ENCODE peak calls at places on chromosomes 12 and 14, in ten cellular contexts. N, H, I, F, Z, C, M, V, Y and U are unnamed samples.

GRCh38 chr12:68229956-68230355 is 4.3 kb upstream of the IL26 start:
- DNase-seq in N (no peak), H (no peak), I (no peak), F (no peak), Z (no peak), C (no peak), M (no peak), V (no peak), Y (no peak), U (no peak)

GRCh38 chr14:50116986-50117385 is 614 bp upstream of the VCPKMT start:
- DNase-seq in N (no peak), H (no peak), I (no peak), F (no peak), Z (no peak), C (no peak), M (no peak), V (no peak), Y (no peak), U (no peak)

GRCh38 chr12:76113800-76114757 is 29.6 kb upstream of the NAP1L1 start:
- DNase-seq in N (no peak), H (no peak), I (no peak), F (no peak), Z (no peak), C (no peak), M (no peak), V (no peak), Y (no peak), U (no peak)

GRCh38 chr12:83084516-83085234 is 398.0 kb downstream of the TMTC2 start:
- DNase-seq in N (no peak), H (no peak), I (no peak), F (no peak), Z (no peak), C (no peak), M (no peak), V (no peak), Y (no peak), U (no peak)

GRCh38 chr12:104506691-104507401 is 50.1 kb downstream of the CHST11 start:
- DNase-seq in N (no peak), H (no peak), I (no peak), F (no peak), Z (peak; percentile 68), C (no peak), M (no peak), V (no peak), Y (no peak), U (no peak)

GRCh38 chr14:92190768-92191167 is 69.0 kb downstream of the CPSF2 start:
- DNase-seq in N (no peak), H (no peak), I (no peak), F (no peak), Z (no peak), C (no peak), M (no peak), V (no peak), Y (no peak), U (no peak)

GRCh38 chr14:22882529-22883190 is 362 bp upstream of the REM2 start:
- DNase-seq in N (peak; percentile 48), H (no peak), I (no peak), F (no peak), Z (no peak), C (no peak), M (no peak), V (no peak), Y (peak; percentile 72), U (no peak)

GRCh38 chr12:10673660-10674384 is at the start of gene STYK1:
- DNase-seq in N (no peak), H (peak; percentile 70), I (peak; percentile 87), F (peak; percentile 23), Z (peak; percentile 12), C (peak; percentile 95), M (peak; percentile 90), V (peak; percentile 79), Y (peak; percentile 75), U (peak; percentile 64)

GRCh38 chr14:79016828-79017505 is 846.8 kb downstream of the NRXN3 start:
- DNase-seq in N (no peak), H (no peak), I (no peak), F (no peak), Z (no peak), C (peak; percentile 75), M (no peak), V (no peak), Y (no peak), U (no peak)

GRCh38 chr12:60333461-60333860 is 737.6 kb downstream of the SLC16A7 start:
- DNase-seq in N (no peak), H (no peak), I (no peak), F (no peak), Z (no peak), C (no peak), M (no peak), V (no peak), Y (no peak), U (no peak)

GRCh38 chr14:69351911-69352310 is 46.2 kb downstream of the ERH start:
- DNase-seq in N (no peak), H (no peak), I (no peak), F (no peak), Z (no peak), C (no peak), M (no peak), V (no peak), Y (no peak), U (no peak)

GRCh38 chr12:69688496-69689427 is 10.3 kb downstream of the BEST3 start:
- DNase-seq in N (peak; percentile 76), H (no peak), I (no peak), F (peak; percentile 90), Z (peak; percentile 57), C (peak; percentile 76), M (peak; percentile 69), V (peak; percentile 91), Y (peak; percentile 37), U (no peak)

GRCh38 chr12:128918910-128919309 is 65.6 kb downstream of the GLT1D1 start:
- DNase-seq in N (no peak), H (no peak), I (no peak), F (no peak), Z (no peak), C (no peak), M (no peak), V (no peak), Y (no peak), U (no peak)

GRCh38 chr14:75229923-75230792 is 48.5 kb upstream of the FOS start:
- DNase-seq in N (no peak), H (peak; percentile 44), I (peak; percentile 67), F (no peak), Z (peak; percentile 83), C (peak; percentile 92), M (no peak), V (no peak), Y (peak; percentile 87), U (peak; percentile 20)

GRCh38 chr12:26798013-26798412 is 35.0 kb downstream of the ITPR2 start:
- DNase-seq in N (no peak), H (no peak), I (no peak), F (no peak), Z (no peak), C (no peak), M (no peak), V (no peak), Y (no peak), U (no peak)

GRCh38 chr14:45790293-45790692 is 537.3 kb upstream of the MIS18BP1 start:
- DNase-seq in N (no peak), H (no peak), I (no peak), F (no peak), Z (no peak), C (no peak), M (no peak), V (no peak), Y (no peak), U (no peak)
- H3K9me3 ChIP-seq in N (peaks cover 14% of the 10 kb centered on the region), H (no peaks in the 10 kb centered on the region), I (peaks cover 4% of the 10 kb centered on the region), F (peaks cover 5% of the 10 kb centered on the region), Z (no peaks in the 10 kb centered on the region), C (no peaks in the 10 kb centered on the region), M (no peaks in the 10 kb centered on the region), V (peaks cover 5% of the 10 kb centered on the region), Y (no peaks in the 10 kb centered on the region), U (no peaks in the 10 kb centered on the region)

GRCh38 chr14:83958359-83958758 is 1571.6 kb upstream of the FLRT2 start:
- DNase-seq in N (no peak), H (no peak), I (no peak), F (no peak), Z (no peak), C (no peak), M (no peak), V (no peak), Y (no peak), U (no peak)

DNA sequence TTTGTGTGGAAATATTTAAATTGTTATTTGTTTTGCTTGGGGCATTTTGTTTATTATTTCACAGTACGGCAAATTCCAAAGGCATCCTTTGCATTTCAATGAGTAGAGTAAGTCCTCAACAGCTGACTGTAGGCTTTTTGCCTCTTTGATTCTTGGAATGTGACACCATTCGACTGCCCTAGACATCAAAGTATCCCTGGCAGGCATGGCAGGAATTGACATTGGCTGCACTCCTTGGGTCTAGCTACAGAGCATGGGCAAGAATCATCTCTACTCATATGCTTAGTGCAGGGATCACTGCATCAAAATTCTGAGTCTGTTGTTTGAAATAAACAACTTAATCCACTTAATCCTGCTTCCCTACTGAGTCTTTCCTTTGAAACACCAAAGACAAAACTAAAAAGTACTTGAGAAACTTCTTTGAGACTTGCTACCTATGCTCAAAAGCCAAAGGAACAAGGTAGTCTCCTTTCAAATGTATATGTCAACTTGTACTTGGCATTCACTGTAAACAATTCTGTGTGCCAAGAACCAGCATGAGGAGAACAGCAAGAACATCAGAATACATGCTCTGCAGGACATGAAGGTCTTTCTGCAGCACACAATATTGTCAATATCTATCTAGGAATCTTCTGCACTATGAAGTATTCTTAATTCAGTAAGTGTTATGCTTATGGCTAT is 1569.0 kb upstream of the FLRT2 start:
- DNase-seq in N (no peak), H (no peak), I (no peak), F (no peak), Z (no peak), C (no peak), M (no peak), V (no peak), Y (no peak), U (no peak)
- H3K9me3 ChIP-seq in N (no peaks in the 10 kb centered on the region), H (no peaks in the 10 kb centered on the region), I (no peaks in the 10 kb centered on the region), F (no peaks in the 10 kb centered on the region), Z (no peaks in the 10 kb centered on the region), C (no peaks in the 10 kb centered on the region), M (no peaks in the 10 kb centered on the region), V (no peaks in the 10 kb centered on the region), Y (no peaks in the 10 kb centered on the region), U (peaks cover 2% of the 10 kb centered on the region)

GRCh38 chr14:84262932-84263331 is 1267.0 kb upstream of the FLRT2 start:
- DNase-seq in N (no peak), H (no peak), I (no peak), F (no peak), Z (no peak), C (no peak), M (no peak), V (no peak), Y (no peak), U (no peak)
- H3K9me3 ChIP-seq in N (no peaks in the 10 kb centered on the region), H (no peaks in the 10 kb centered on the region), I (no peaks in the 10 kb centered on the region), F (no peaks in the 10 kb centered on the region), Z (no peaks in the 10 kb centered on the region), C (no peaks in the 10 kb centered on the region), M (no peaks in the 10 kb centered on the region), V (no peaks in the 10 kb centered on the region), Y (peaks cover 6% of the 10 kb centered on the region), U (no peaks in the 10 kb centered on the region)

GRCh38 chr14:84202486-84202885 is 1327.5 kb upstream of the FLRT2 start:
- DNase-seq in N (no peak), H (no peak), I (no peak), F (no peak), Z (no peak), C (no peak), M (no peak), V (no peak), Y (no peak), U (no peak)

GRCh38 chr14:84197704-84198103 is 1332.2 kb upstream of the FLRT2 start:
- DNase-seq in N (no peak), H (no peak), I (no peak), F (no peak), Z (no peak), C (no peak), M (no peak), V (no peak), Y (no peak), U (no peak)
- H3K9me3 ChIP-seq in N (no peaks in the 10 kb centered on the region), H (no peaks in the 10 kb centered on the region), I (no peaks in the 10 kb centered on the region), F (no peaks in the 10 kb centered on the region), Z (no peaks in the 10 kb centered on the region), C (no peaks in the 10 kb centered on the region), M (no peaks in the 10 kb centered on the region), V (peaks cover 1% of the 10 kb centered on the region), Y (no peaks in the 10 kb centered on the region), U (no peaks in the 10 kb centered on the region)